ENCODE peak calls at places on chromosome 9, in four cellular contexts. Q is HepG2, B is K562, X is GM12878. J is an unnamed sample.

GRCh38 chr9:105466898-105467455 is 19.1 kb downstream of the FSD1L start:
- DNase-seq in Q (no peak), B (no peak), X (no peak), J (no peak)

GRCh38 chr9:129549139-129549538 is 71.8 kb downstream of the C9orf50 start:
- DNase-seq in Q (peak), B (no peak), X (no peak), J (no peak)

GRCh38 chr9:76868897-76869296 is 37.0 kb downstream of the PRUNE2 start:
- DNase-seq in Q (no peak), B (no peak), X (no peak), J (no peak)

GRCh38 chr9:3768286-3768685 is 242.5 kb upstream of the RFX3 start:
- DNase-seq in Q (no peak), B (no peak), X (no peak), J (no peak)

GRCh38 chr9:73643379-73644013 is 491.8 kb downstream of the ANXA1 start:
- DNase-seq in Q (no peak), B (no peak), X (no peak), J (no peak)

GRCh38 chr9:38639577-38639940 is 19.2 kb upstream of the ANKRD18A start:
- DNase-seq in Q (no peak), B (no peak), X (no peak), J (no peak)

GRCh38 chr9:31519011-31519410 is 865.4 kb upstream of the ACO1 start:
- DNase-seq in Q (peak), B (no peak), X (peak), J (peak)

GRCh38 chr9:92952861-92953620 is 5.7 kb downstream of the FGD3 start:
- DNase-seq in Q (no peak), B (no peak), X (no peak), J (no peak)

GRCh38 chr9:78035369-78035993 is 3.9 kb upstream of the GNAQ start:
- DNase-seq in Q (peak), B (peak), X (peak), J (no peak)

GRCh38 chr9:84969736-84970135 is 300.2 kb downstream of the NTRK2 start:
- DNase-seq in Q (no peak), B (no peak), X (no peak), J (no peak)

GRCh38 chr9:82972446-82972845 is 90.5 kb downstream of the RASEF start:
- DNase-seq in Q (no peak), B (no peak), X (no peak), J (no peak)

GRCh38 chr9:79973627-79974026 is 401.9 kb downstream of the TLE4 start:
- DNase-seq in Q (no peak), B (no peak), X (no peak), J (no peak)

GRCh38 chr9:127361561-127361960 is 35.4 kb upstream of the SLC2A8 start:
- DNase-seq in Q (no peak), B (peak), X (peak), J (no peak)

GRCh38 chr9:129838707-129839259 is 3.5 kb downstream of the USP20 start:
- DNase-seq in Q (no peak), B (peak), X (no peak), J (no peak)

GRCh38 chr9:131739192-131739961 is 499 bp downstream of the RAPGEF1 start:
- DNase-seq in Q (no peak), B (peak), X (no peak), J (peak)

GRCh38 chr9:124559871-124560270 is 52.7 kb upstream of the NR5A1 start:
- DNase-seq in Q (no peak), B (no peak), X (no peak), J (no peak)

GRCh38 chr9:126965541-126966428 is 51.2 kb downstream of the RALGPS1 start:
- DNase-seq in Q (peak), B (peak), X (no peak), J (peak)

GRCh38 chr9:24712190-24712589 is 166.5 kb upstream of the IZUMO3 start:
- DNase-seq in Q (no peak), B (no peak), X (no peak), J (no peak)

GRCh38 chr9:33814816-33815215 is 2.1 kb upstream of the UBE2R2 start:
- DNase-seq in Q (no peak), B (no peak), X (no peak), J (no peak)

GRCh38 chr9:125091121-125091520 is 52.2 kb downstream of the SCAI start:
- DNase-seq in Q (no peak), B (no peak), X (no peak), J (no peak)

GRCh38 chr9:22005083-22005699 is 3.9 kb downstream of the CDKN2B start:
- DNase-seq in Q (no peak), B (no peak), X (no peak), J (peak)

GRCh38 chr9:546797-547223 is 294.7 kb upstream of the DMRT1 start:
- DNase-seq in Q (peak), B (no peak), X (no peak), J (no peak)

GRCh38 chr9:124854161-124854560 is 901 bp downstream of the WDR38 start:
- DNase-seq in Q (no peak), B (no peak), X (no peak), J (no peak)

GRCh38 chr9:133235549-133236222 is 26.6 kb upstream of the OBP2B start:
- DNase-seq in Q (no peak), B (no peak), X (no peak), J (no peak)

GRCh38 chr9:133236291-133237071 is 27.4 kb upstream of the OBP2B start:
- DNase-seq in Q (no peak), B (no peak), X (no peak), J (no peak)

GRCh38 chr9:133234577-133235322 is 25.7 kb upstream of the OBP2B start:
- DNase-seq in Q (no peak), B (no peak), X (no peak), J (no peak)

GRCh38 chr9:133237271-133237731 is 28.3 kb upstream of the OBP2B start:
- DNase-seq in Q (no peak), B (no peak), X (no peak), J (no peak)

DNA sequence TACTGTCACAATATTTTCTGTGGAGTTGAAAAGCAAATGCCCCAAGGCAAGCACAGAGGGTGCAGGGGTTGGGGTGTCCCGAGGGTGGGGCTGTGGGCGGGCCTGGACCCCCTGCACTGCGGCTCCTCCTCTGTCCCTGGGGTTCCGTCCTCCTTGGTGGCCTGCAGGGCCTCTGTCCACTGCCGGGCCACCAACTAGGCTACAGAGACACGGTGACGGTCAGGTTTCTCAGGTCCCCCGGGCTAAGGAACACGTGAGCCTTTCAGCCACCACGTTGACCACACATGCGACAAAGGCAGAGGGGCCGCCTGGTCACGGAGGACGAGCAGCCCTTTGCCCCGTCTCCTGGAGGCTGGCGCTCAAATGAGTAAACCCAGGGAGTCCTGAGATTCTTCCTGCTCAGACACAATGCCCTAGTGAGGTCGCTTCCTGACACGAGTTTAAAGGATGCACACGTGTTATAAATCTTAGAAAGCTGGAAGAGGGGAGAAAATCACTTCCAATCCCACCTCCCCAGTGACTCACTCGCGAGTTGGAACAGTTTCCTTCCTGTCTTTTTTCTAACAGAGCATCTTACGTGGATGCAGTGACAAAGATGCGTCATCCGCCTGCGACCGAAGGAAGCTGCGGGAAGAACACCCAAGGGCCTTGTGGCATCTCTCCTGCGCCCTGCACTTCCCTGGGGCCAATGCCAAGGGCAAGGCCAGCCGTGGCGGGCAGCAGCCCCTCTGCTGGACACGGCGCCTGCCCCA is 24.8 kb upstream of the OBP2B start:
- DNase-seq in Q (no peak), B (no peak), X (no peak), J (no peak)
- TF ChIP-seq ETV6 in Q (no peak), B (no peak), X (no peak), J (no peak)

GRCh38 chr9:133463864-133464615 is 4.3 kb downstream of the CACFD1 start:
- DNase-seq in Q (no peak), B (no peak), X (no peak), J (no peak)
- TF ChIP-seq ETV6 in Q (no peak), B (no peak), X (no peak), J (no peak)

GRCh38 chr9:36336511-36336910 is 63.6 kb downstream of the RNF38 start:
- DNase-seq in Q (no peak), B (no peak), X (no peak), J (no peak)
- TF ChIP-seq ETV6 in Q (no peak), B (no peak), X (no peak), J (no peak)

GRCh38 chr9:112341741-112342140 is 8.3 kb upstream of the PTBP3 start:
- DNase-seq in Q (peak), B (no peak), X (no peak), J (no peak)
- TF ChIP-seq ETV6 in Q (no peak), B (no peak), X (no peak), J (no peak)

GRCh38 chr9:98182069-98182820 is 10.2 kb downstream of the CORO2A start:
- DNase-seq in Q (no peak), B (peak), X (no peak), J (no peak)
- TF ChIP-seq ETV6 in Q (no peak), B (no peak), X (no peak), J (no peak)

GRCh38 chr9:108622467-108622866 is 233.3 kb downstream of the ACTL7B start:
- DNase-seq in Q (no peak), B (no peak), X (no peak), J (no peak)
- TF ChIP-seq ETV6 in Q (no peak), B (no peak), X (no peak), J (no peak)

DNA sequence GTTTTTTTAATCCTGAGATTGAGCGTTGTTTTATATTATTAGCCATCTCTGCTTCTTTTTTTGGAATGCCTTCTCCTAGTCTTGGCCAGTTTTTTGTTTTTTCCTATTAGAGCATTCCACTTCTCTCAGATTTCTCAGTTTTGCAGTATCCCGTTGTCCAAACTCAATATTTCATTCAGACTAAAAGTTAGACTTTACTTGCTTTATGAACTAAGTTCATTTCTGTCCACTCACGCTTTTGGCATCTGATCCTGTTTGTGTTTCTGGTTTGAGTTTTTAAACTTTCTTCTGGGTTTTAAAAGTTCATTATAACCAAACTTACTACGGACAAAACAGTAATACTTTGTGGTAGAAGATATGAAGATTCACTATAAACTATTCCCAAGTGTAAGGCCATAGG is 288.3 kb upstream of the MPDZ start:
- DNase-seq in Q (no peak), B (no peak), X (no peak), J (no peak)
- TF ChIP-seq ETV6 in Q (no peak), B (no peak), X (no peak), J (no peak)

DNA sequence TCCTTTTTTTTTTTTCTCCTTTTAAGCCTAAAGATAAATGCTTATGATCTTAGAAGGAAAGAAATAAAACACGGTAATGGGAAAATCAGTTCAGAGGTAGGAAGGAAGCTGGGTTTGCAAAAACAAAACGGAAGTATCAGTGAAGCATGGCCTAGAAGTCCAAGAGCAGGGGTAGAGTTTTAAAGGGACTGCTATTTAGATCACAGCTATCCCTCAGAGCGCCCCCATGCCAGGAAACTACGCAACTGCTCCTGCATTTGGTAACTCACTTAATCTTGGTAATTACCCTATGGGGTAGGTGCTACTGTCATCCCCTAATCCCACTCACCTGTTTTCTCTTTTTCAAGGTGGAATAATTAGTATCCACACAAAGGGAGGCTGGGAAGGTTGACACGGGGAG is 16.0 kb downstream of the TLE1 start:
- DNase-seq in Q (no peak), B (no peak), X (no peak), J (peak)
- TF ChIP-seq ETV6 in Q (no peak), B (no peak), X (no peak), J (no peak)